ENCODE peak calls at places on chromosomes 12 and 14, in six cellular contexts. S is fibroblast of mammary gland; P is neural progenitor cell; H is mammary epithelial cell; M is CD8-positive, alpha-beta T cell; Q is AG09309. R is an unnamed sample.

GRCh38 chr12:93085383-93086287 is 156.5 kb upstream of the EEA1 start:
- DNase-seq in S (no peak), P (no peak), H (no peak), M (no peak), Q (no peak), R (no peak)

GRCh38 chr12:89225401-89225800 is 126.9 kb downstream of the DUSP6 start:
- DNase-seq in S (peak), P (no peak), H (peak), M (peak), Q (no peak), R (no peak)

GRCh38 chr12:64824500-64825142 is at the start of gene TBC1D30:
- DNase-seq in S (no peak), P (peak), H (no peak), M (no peak), Q (no peak), R (peak)

GRCh38 chr12:98725481-98726247 is 80.6 kb downstream of the APAF1 start:
- DNase-seq in S (peak), P (peak), H (peak), M (no peak), Q (peak), R (peak)

GRCh38 chr14:99352688-99353280 is 80.8 kb upstream of the BCL11B start:
- DNase-seq in S (no peak), P (no peak), H (no peak), M (no peak), Q (no peak), R (no peak)

GRCh38 chr12:132998742-132999141 is 12.6 kb downstream of the ZNF26 start:
- DNase-seq in S (no peak), P (no peak), H (no peak), M (no peak), Q (no peak), R (no peak)

GRCh38 chr14:94717808-94718207 is 52.1 kb downstream of the GSC start:
- DNase-seq in S (peak), P (no peak), H (no peak), M (no peak), Q (no peak), R (no peak)

GRCh38 chr14:105144666-105145380 is 23.8 kb downstream of the JAG2 start:
- DNase-seq in S (no peak), P (no peak), H (no peak), M (no peak), Q (no peak), R (no peak)

GRCh38 chr12:103748002-103748401 is 93.0 kb downstream of the NT5DC3 start:
- DNase-seq in S (no peak), P (no peak), H (peak), M (no peak), Q (no peak), R (no peak)

DNA sequence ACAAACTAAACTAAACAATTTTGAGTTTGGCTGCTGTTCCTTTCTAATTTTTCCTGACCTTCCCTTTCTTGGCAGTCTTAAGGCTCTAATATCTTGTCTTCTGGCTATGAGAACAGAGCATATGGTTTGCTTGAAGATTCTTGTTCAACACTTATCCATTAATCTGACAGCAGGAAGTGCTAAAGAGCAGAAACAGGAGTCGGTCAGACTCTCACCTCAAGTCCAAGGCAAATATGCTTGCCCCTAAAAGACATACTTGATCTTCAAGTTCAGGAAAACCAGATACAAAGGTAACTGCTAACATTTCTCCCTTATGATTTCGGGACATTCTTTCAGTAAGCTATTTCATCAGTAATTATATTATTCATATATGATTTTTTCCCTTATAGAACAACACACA is 52.6 kb upstream of the KCNJ8 start:
- DNase-seq in S (no peak), P (no peak), H (no peak), M (no peak), Q (no peak), R (no peak)
- TF ChIP-seq CTCF in S (no peak), P (no peak), H (no peak), M (no peak), Q (no peak), R (no peak)

GRCh38 chr12:116266220-116266619 is 11.3 kb downstream of the MED13L start:
- DNase-seq in S (no peak), P (peak), H (peak), M (no peak), Q (no peak), R (no peak)
- TF ChIP-seq CTCF in S (peak), P (peak), H (peak), M (no peak), Q (no peak), R (no peak)

DNA sequence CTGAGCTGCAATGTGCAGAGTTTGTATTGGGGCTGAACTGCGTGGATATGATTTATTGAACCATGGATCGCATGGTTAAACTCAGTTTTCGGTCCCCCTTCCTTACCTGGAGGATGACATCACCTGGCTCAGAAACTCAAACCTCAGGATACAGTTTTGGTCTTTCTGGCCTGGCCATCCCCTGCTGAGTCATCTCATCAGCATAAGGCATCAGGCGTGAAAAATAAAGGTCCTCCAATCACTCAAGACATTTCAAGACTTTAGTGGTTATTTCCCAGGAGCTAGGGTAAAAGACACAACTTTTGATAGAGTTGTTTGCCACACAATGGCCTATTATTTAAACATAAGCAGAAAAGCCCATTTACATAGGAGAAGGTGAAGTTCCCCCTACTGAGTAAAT is 631.1 kb upstream of the TMEM132C start:
- DNase-seq in S (no peak), P (no peak), H (no peak), M (no peak), Q (no peak), R (no peak)
- TF ChIP-seq CTCF in S (no peak), P (no peak), H (no peak), M (no peak), Q (no peak), R (no peak)

GRCh38 chr14:103333754-103334643 is at the start of gene EIF5:
- DNase-seq in S (peak), P (peak), H (peak), M (peak), Q (peak), R (peak)
- TF ChIP-seq CTCF in S (no peak), P (peak), H (peak), M (peak), Q (peak), R (peak)

DNA sequence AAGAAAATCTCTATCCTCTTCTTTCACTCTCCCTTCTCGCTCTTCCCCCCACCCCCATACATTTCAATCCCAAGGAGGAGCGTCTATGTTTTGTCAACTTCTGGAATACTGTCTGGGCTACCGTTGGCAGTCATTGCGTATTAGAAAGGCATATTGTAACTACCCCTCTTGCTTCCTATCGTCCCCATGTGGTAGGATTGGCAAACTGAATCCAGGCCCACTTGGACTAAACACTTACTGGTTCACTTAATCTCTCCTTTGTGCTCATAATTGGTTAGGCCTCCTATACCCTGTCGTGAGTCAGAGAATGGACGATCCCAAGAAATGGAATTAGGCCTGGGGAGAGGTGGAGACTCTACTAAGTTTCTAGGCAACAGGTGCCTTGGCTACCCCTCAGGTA is 68.8 kb upstream of the SLC8A3 start:
- DNase-seq in S (peak), P (peak), H (peak), M (no peak), Q (no peak), R (no peak)
- TF ChIP-seq CTCF in S (peak), P (peak), H (peak), M (no peak), Q (peak), R (peak)

DNA sequence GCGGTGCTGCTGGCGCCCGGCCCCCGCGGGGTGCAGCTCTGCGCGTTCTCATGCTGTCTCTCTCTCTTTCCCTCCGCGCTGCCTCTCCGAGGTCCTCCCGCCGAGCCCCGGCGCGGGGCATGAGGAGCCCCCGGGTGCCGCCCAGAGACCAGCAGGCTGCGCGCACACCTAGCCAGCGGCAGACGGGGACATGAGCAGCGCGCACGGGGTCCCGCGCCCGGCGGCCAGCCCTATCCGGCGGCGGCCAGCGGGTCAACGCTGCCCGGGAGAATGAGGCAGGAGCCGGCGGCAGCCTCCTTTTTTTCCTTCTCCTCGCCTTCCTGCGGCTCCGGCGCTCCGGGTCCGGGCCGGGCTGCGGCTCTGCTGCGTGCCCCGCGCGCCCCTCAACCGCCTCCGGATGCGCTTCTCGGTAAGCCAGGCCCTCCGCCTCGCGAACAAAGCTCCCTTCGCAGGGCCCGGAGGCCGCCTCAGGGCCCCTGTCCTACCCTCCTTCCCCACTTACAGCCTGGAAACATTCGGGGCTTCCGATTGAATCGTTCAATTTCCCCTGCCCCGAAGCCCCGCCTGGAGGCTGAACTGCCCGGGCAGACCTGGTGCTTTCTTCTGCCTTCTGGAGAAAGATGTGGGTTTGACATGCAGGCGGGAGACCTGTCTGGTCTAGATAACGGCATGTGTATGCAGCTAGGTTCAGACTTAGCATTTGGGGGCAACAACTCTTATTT is at the start of gene TUNAR:
- DNase-seq in S (no peak), P (peak), H (no peak), M (no peak), Q (no peak), R (peak)
- TF ChIP-seq CTCF in S (no peak), P (no peak), H (no peak), M (no peak), Q (no peak), R (no peak)

DNA sequence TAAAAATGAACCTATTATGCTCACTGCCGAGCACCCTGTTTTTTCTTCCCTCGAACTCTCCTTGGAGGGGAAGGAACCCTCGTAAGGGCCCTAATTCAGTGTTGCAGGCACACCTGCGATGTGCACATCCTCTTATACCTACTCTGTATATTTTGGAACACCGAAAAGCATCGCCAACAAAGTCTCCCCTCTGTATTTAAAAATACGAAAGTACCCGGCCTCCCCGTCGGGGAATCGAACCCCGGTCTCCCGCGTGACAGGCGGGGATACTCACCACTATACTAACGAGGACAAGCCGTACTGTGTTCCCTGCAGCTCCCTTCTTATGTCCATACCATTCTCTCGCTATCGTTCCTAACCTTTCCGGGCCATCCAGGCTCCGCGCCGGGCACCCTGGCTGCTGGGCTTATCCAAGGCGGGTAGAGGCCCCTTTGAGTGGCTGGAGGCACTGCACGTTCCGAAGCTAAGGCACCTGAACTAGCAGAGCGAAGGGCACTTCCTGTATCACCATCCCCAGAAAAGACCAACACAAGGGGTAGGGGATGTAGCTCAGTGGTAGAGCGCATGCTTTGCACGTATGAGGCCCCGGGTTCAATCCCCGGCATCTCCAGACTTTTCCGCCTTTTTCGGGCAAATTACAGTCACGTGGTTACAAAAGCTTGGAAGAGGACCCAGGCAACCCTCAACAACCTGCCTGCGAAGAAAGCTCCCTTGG is 25.1 kb upstream of the UBC start:
- DNase-seq in S (peak), P (peak), H (peak), M (peak), Q (peak), R (peak)
- TF ChIP-seq CTCF in S (no peak), P (no peak), H (no peak), M (no peak), Q (no peak), R (peak)

GRCh38 chr12:95810411-95810810 is 19.8 kb upstream of the NTN4 start:
- DNase-seq in S (no peak), P (no peak), H (no peak), M (no peak), Q (no peak), R (no peak)

GRCh38 chr12:95820096-95820703 is 29.6 kb upstream of the NTN4 start:
- DNase-seq in S (peak), P (peak), H (peak), M (no peak), Q (no peak), R (no peak)

GRCh38 chr12:95815635-95816212 is 25.2 kb upstream of the NTN4 start:
- DNase-seq in S (peak), P (no peak), H (peak), M (no peak), Q (no peak), R (no peak)
- TF ChIP-seq CTCF in S (peak), P (peak), H (peak), M (peak), Q (peak), R (peak)